ENCODE peak calls at places on chromosomes 4 and X, in seven cellular contexts. One of them, this sample, is unnamed.

GRCh38 chr4:84167579-84167978 is 331.5 kb downstream of the NKX6-1 start:
- DNase-seq in aorta: no peak
- DNase-seq in ecto neural progenitor cell: peak
- DNase-seq in heart right ventricle: no peak
- DNase-seq in pons: no peak
- DNase-seq in fibroblast of the aortic adventitia: no peak
- DNase-seq in stimulated activated CD8-positive, alpha-beta memory T cell treated with anti-CD3 and anti-CD28 coated beads, Interleukin-4, amount 100 ng/mL, for 4 hours: no peak
- DNase-seq in this sample: no peak

GRCh38 chr4:16160457-16160856 is 65.8 kb downstream of the TAPT1 start:
- DNase-seq in aorta: no peak
- DNase-seq in ecto neural progenitor cell: no peak
- DNase-seq in heart right ventricle: no peak
- DNase-seq in pons: no peak
- DNase-seq in fibroblast of the aortic adventitia: no peak
- DNase-seq in stimulated activated CD8-positive, alpha-beta memory T cell treated with anti-CD3 and anti-CD28 coated beads, Interleukin-4, amount 100 ng/mL, for 4 hours: no peak
- DNase-seq in this sample: no peak

GRCh38 chr4:81622474-81623198 is 150.9 kb upstream of the RASGEF1B start:
- DNase-seq in aorta: no peak
- DNase-seq in ecto neural progenitor cell: no peak
- DNase-seq in heart right ventricle: no peak
- DNase-seq in pons: no peak
- DNase-seq in fibroblast of the aortic adventitia: no peak
- DNase-seq in stimulated activated CD8-positive, alpha-beta memory T cell treated with anti-CD3 and anti-CD28 coated beads, Interleukin-4, amount 100 ng/mL, for 4 hours: no peak
- DNase-seq in this sample: no peak

GRCh38 chr4:67770422-67770821 is 16.2 kb upstream of the GNRHR start:
- DNase-seq in aorta: no peak
- DNase-seq in ecto neural progenitor cell: no peak
- DNase-seq in heart right ventricle: no peak
- DNase-seq in pons: no peak
- DNase-seq in fibroblast of the aortic adventitia: no peak
- DNase-seq in stimulated activated CD8-positive, alpha-beta memory T cell treated with anti-CD3 and anti-CD28 coated beads, Interleukin-4, amount 100 ng/mL, for 4 hours: no peak
- DNase-seq in this sample: no peak

GRCh38 chr4:170853422-170854021 is 763.8 kb upstream of the AADAT start:
- DNase-seq in aorta: peak
- DNase-seq in ecto neural progenitor cell: peak
- DNase-seq in heart right ventricle: peak
- DNase-seq in pons: peak
- DNase-seq in fibroblast of the aortic adventitia: peak
- DNase-seq in stimulated activated CD8-positive, alpha-beta memory T cell treated with anti-CD3 and anti-CD28 coated beads, Interleukin-4, amount 100 ng/mL, for 4 hours: no peak
- DNase-seq in this sample: peak

GRCh38 chr4:114606240-114606639 is 7.6 kb downstream of the UGT8 start:
- DNase-seq in aorta: no peak
- DNase-seq in ecto neural progenitor cell: no peak
- DNase-seq in heart right ventricle: no peak
- DNase-seq in pons: peak
- DNase-seq in fibroblast of the aortic adventitia: no peak
- DNase-seq in stimulated activated CD8-positive, alpha-beta memory T cell treated with anti-CD3 and anti-CD28 coated beads, Interleukin-4, amount 100 ng/mL, for 4 hours: no peak
- DNase-seq in this sample: no peak

GRCh38 chr4:37392540-37393255 is 148.2 kb downstream of the NWD2 start:
- DNase-seq in aorta: peak
- DNase-seq in ecto neural progenitor cell: no peak
- DNase-seq in heart right ventricle: peak
- DNase-seq in pons: peak
- DNase-seq in fibroblast of the aortic adventitia: no peak
- DNase-seq in stimulated activated CD8-positive, alpha-beta memory T cell treated with anti-CD3 and anti-CD28 coated beads, Interleukin-4, amount 100 ng/mL, for 4 hours: no peak
- DNase-seq in this sample: no peak

GRCh38 chr4:108036252-108036651 is 46.6 kb downstream of the HADH start:
- DNase-seq in aorta: no peak
- DNase-seq in ecto neural progenitor cell: no peak
- DNase-seq in heart right ventricle: no peak
- DNase-seq in pons: no peak
- DNase-seq in fibroblast of the aortic adventitia: no peak
- DNase-seq in stimulated activated CD8-positive, alpha-beta memory T cell treated with anti-CD3 and anti-CD28 coated beads, Interleukin-4, amount 100 ng/mL, for 4 hours: peak
- DNase-seq in this sample: peak

GRCh38 chrX:120452131-120452530 is 17.0 kb downstream of the LAMP2 start:
- DNase-seq in aorta: no peak
- DNase-seq in ecto neural progenitor cell: no peak
- DNase-seq in heart right ventricle: no peak
- DNase-seq in pons: peak
- DNase-seq in fibroblast of the aortic adventitia: peak
- DNase-seq in stimulated activated CD8-positive, alpha-beta memory T cell treated with anti-CD3 and anti-CD28 coated beads, Interleukin-4, amount 100 ng/mL, for 4 hours: no peak
- DNase-seq in this sample: peak

GRCh38 chr4:158741622-158742021 is 18.4 kb upstream of the PPID start:
- DNase-seq in aorta: no peak
- DNase-seq in ecto neural progenitor cell: no peak
- DNase-seq in heart right ventricle: no peak
- DNase-seq in pons: no peak
- DNase-seq in fibroblast of the aortic adventitia: no peak
- DNase-seq in stimulated activated CD8-positive, alpha-beta memory T cell treated with anti-CD3 and anti-CD28 coated beads, Interleukin-4, amount 100 ng/mL, for 4 hours: no peak
- DNase-seq in this sample: no peak

GRCh38 chr4:111788046-111788642 is 357.1 kb upstream of the FAM241A start:
- DNase-seq in aorta: no peak
- DNase-seq in ecto neural progenitor cell: peak
- DNase-seq in heart right ventricle: no peak
- DNase-seq in pons: no peak
- DNase-seq in fibroblast of the aortic adventitia: no peak
- DNase-seq in stimulated activated CD8-positive, alpha-beta memory T cell treated with anti-CD3 and anti-CD28 coated beads, Interleukin-4, amount 100 ng/mL, for 4 hours: no peak
- DNase-seq in this sample: no peak

GRCh38 chr4:80071643-80072606 is 1.1 kb downstream of the ANTXR2 start:
- DNase-seq in aorta: peak
- DNase-seq in ecto neural progenitor cell: peak
- DNase-seq in heart right ventricle: peak
- DNase-seq in pons: no peak
- DNase-seq in fibroblast of the aortic adventitia: peak
- DNase-seq in stimulated activated CD8-positive, alpha-beta memory T cell treated with anti-CD3 and anti-CD28 coated beads, Interleukin-4, amount 100 ng/mL, for 4 hours: peak
- DNase-seq in this sample: peak

GRCh38 chrX:68440940-68441339 is 7.6 kb upstream of the OPHN1 start:
- DNase-seq in aorta: peak
- DNase-seq in ecto neural progenitor cell: no peak
- DNase-seq in heart right ventricle: peak
- DNase-seq in pons: peak
- DNase-seq in fibroblast of the aortic adventitia: peak
- DNase-seq in stimulated activated CD8-positive, alpha-beta memory T cell treated with anti-CD3 and anti-CD28 coated beads, Interleukin-4, amount 100 ng/mL, for 4 hours: no peak
- DNase-seq in this sample: no peak

GRCh38 chr4:154560824-154561231 is 2.0 kb upstream of the FGB start:
- DNase-seq in aorta: no peak
- DNase-seq in ecto neural progenitor cell: no peak
- DNase-seq in heart right ventricle: no peak
- DNase-seq in pons: no peak
- DNase-seq in fibroblast of the aortic adventitia: peak
- DNase-seq in stimulated activated CD8-positive, alpha-beta memory T cell treated with anti-CD3 and anti-CD28 coated beads, Interleukin-4, amount 100 ng/mL, for 4 hours: no peak
- DNase-seq in this sample: no peak

GRCh38 chrX:110182865-110183264 is 135.0 kb downstream of the AMMECR1 start:
- DNase-seq in aorta: no peak
- DNase-seq in ecto neural progenitor cell: no peak
- DNase-seq in heart right ventricle: no peak
- DNase-seq in pons: no peak
- DNase-seq in fibroblast of the aortic adventitia: no peak
- DNase-seq in stimulated activated CD8-positive, alpha-beta memory T cell treated with anti-CD3 and anti-CD28 coated beads, Interleukin-4, amount 100 ng/mL, for 4 hours: no peak
- DNase-seq in this sample: no peak

GRCh38 chr4:113621633-113622032 is 139.9 kb downstream of the CAMK2D start:
- DNase-seq in aorta: no peak
- DNase-seq in ecto neural progenitor cell: no peak
- DNase-seq in heart right ventricle: no peak
- DNase-seq in pons: no peak
- DNase-seq in fibroblast of the aortic adventitia: no peak
- DNase-seq in stimulated activated CD8-positive, alpha-beta memory T cell treated with anti-CD3 and anti-CD28 coated beads, Interleukin-4, amount 100 ng/mL, for 4 hours: no peak
- DNase-seq in this sample: no peak

GRCh38 chr4:84985952-84986351 is 19.5 kb upstream of the WDFY3 start:
- DNase-seq in aorta: no peak
- DNase-seq in ecto neural progenitor cell: no peak
- DNase-seq in heart right ventricle: no peak
- DNase-seq in pons: no peak
- DNase-seq in fibroblast of the aortic adventitia: peak
- DNase-seq in stimulated activated CD8-positive, alpha-beta memory T cell treated with anti-CD3 and anti-CD28 coated beads, Interleukin-4, amount 100 ng/mL, for 4 hours: no peak
- DNase-seq in this sample: no peak

GRCh38 chr4:91064157-91064853 is 937.1 kb downstream of the CCSER1 start:
- DNase-seq in aorta: no peak
- DNase-seq in ecto neural progenitor cell: peak
- DNase-seq in heart right ventricle: no peak
- DNase-seq in pons: peak
- DNase-seq in fibroblast of the aortic adventitia: no peak
- DNase-seq in stimulated activated CD8-positive, alpha-beta memory T cell treated with anti-CD3 and anti-CD28 coated beads, Interleukin-4, amount 100 ng/mL, for 4 hours: no peak
- DNase-seq in this sample: no peak

GRCh38 chr4:8471211-8471875 is 30.8 kb downstream of the TRMT44 start:
- DNase-seq in aorta: no peak
- DNase-seq in ecto neural progenitor cell: no peak
- DNase-seq in heart right ventricle: no peak
- DNase-seq in pons: no peak
- DNase-seq in fibroblast of the aortic adventitia: no peak
- DNase-seq in stimulated activated CD8-positive, alpha-beta memory T cell treated with anti-CD3 and anti-CD28 coated beads, Interleukin-4, amount 100 ng/mL, for 4 hours: no peak
- DNase-seq in this sample: no peak

GRCh38 chr4:98568896-98569663 is 89.3 kb downstream of the TSPAN5 start:
- DNase-seq in aorta: no peak
- DNase-seq in ecto neural progenitor cell: no peak
- DNase-seq in heart right ventricle: no peak
- DNase-seq in pons: no peak
- DNase-seq in fibroblast of the aortic adventitia: peak
- DNase-seq in stimulated activated CD8-positive, alpha-beta memory T cell treated with anti-CD3 and anti-CD28 coated beads, Interleukin-4, amount 100 ng/mL, for 4 hours: no peak
- DNase-seq in this sample: no peak

GRCh38 chr4:85861064-85861767 is 386.3 kb downstream of the ARHGAP24 start:
- DNase-seq in aorta: no peak
- DNase-seq in ecto neural progenitor cell: no peak
- DNase-seq in heart right ventricle: no peak
- DNase-seq in pons: no peak
- DNase-seq in fibroblast of the aortic adventitia: peak
- DNase-seq in stimulated activated CD8-positive, alpha-beta memory T cell treated with anti-CD3 and anti-CD28 coated beads, Interleukin-4, amount 100 ng/mL, for 4 hours: no peak
- DNase-seq in this sample: no peak

GRCh38 chrX:102784550-102784949 is 64.0 kb downstream of the GPRASP3 start:
- DNase-seq in aorta: no peak
- DNase-seq in ecto neural progenitor cell: no peak
- DNase-seq in heart right ventricle: no peak
- DNase-seq in pons: no peak
- DNase-seq in fibroblast of the aortic adventitia: no peak
- DNase-seq in stimulated activated CD8-positive, alpha-beta memory T cell treated with anti-CD3 and anti-CD28 coated beads, Interleukin-4, amount 100 ng/mL, for 4 hours: no peak
- DNase-seq in this sample: no peak

GRCh38 chr4:8315343-8316250 is 46.0 kb downstream of the HTRA3 start:
- DNase-seq in aorta: peak
- DNase-seq in ecto neural progenitor cell: peak
- DNase-seq in heart right ventricle: no peak
- DNase-seq in pons: no peak
- DNase-seq in fibroblast of the aortic adventitia: peak
- DNase-seq in stimulated activated CD8-positive, alpha-beta memory T cell treated with anti-CD3 and anti-CD28 coated beads, Interleukin-4, amount 100 ng/mL, for 4 hours: no peak
- DNase-seq in this sample: no peak

GRCh38 chr4:128974203-128974602 is 119.1 kb downstream of the SCLT1 start:
- DNase-seq in aorta: no peak
- DNase-seq in ecto neural progenitor cell: no peak
- DNase-seq in heart right ventricle: no peak
- DNase-seq in pons: peak
- DNase-seq in fibroblast of the aortic adventitia: peak
- DNase-seq in stimulated activated CD8-positive, alpha-beta memory T cell treated with anti-CD3 and anti-CD28 coated beads, Interleukin-4, amount 100 ng/mL, for 4 hours: no peak
- DNase-seq in this sample: no peak